ENCODE peak calls at places on chromosomes 11 and 22, in four cellular contexts. P is stomach, D is bronchial epithelial cell, C is lung. N is an unnamed sample.

GRCh38 chr11:61828629-61829407 is 718 bp downstream of the FADS2 start:
- DNase-seq in P (no peak), D (peak), C (peak), N (no peak)

GRCh38 chr11:130211781-130212401 is 52.3 kb downstream of the ST14 start:
- DNase-seq in P (peak), D (no peak), C (peak), N (no peak)

GRCh38 chr11:3375552-3375951 is 3.4 kb downstream of the ZNF195 start:
- DNase-seq in P (no peak), D (peak), C (no peak), N (no peak)

GRCh38 chr11:85256433-85256832 is 370.7 kb downstream of the DLG2 start:
- DNase-seq in P (no peak), D (no peak), C (no peak), N (no peak)

GRCh38 chr11:520428-521178 is 13.6 kb upstream of the RNH1 start:
- DNase-seq in P (no peak), D (no peak), C (no peak), N (no peak)

GRCh38 chr11:27234043-27234668 is 128.9 kb downstream of the CCDC34 start:
- DNase-seq in P (no peak), D (peak), C (no peak), N (peak)

GRCh38 chr22:32991353-32992115 is 66.6 kb downstream of the SYN3 start:
- DNase-seq in P (no peak), D (peak), C (no peak), N (no peak)

GRCh38 chr11:60265373-60266214 is 14.9 kb upstream of the MS4A4A start:
- DNase-seq in P (no peak), D (peak), C (no peak), N (no peak)

GRCh38 chr11:72041364-72042058 is 38.8 kb downstream of the NUMA1 start:
- DNase-seq in P (peak), D (peak), C (peak), N (no peak)

GRCh38 chr11:18912883-18913282 is 26.3 kb downstream of the MRGPRX1 start:
- DNase-seq in P (no peak), D (no peak), C (no peak), N (no peak)

GRCh38 chr22:50733521-50734342 is 4.3 kb upstream of the ACR start:
- DNase-seq in P (no peak), D (no peak), C (no peak), N (no peak)

GRCh38 chr11:72091292-72091691 is 10.6 kb downstream of the LRRC51 start:
- DNase-seq in P (peak), D (peak), C (peak), N (no peak)

GRCh38 chr11:1401656-1402221 is 12.0 kb downstream of the BRSK2 start:
- DNase-seq in P (peak), D (peak), C (peak), N (no peak)

GRCh38 chr22:37126383-37126782 is 16.9 kb upstream of the TMPRSS6 start:
- DNase-seq in P (no peak), D (no peak), C (no peak), N (no peak)

GRCh38 chr11:65927904-65928397 is 8.7 kb downstream of the DRAP1 start:
- DNase-seq in P (peak), D (no peak), C (peak), N (no peak)

GRCh38 chr11:65931773-65932557 is 12.7 kb downstream of the DRAP1 start:
- DNase-seq in P (no peak), D (no peak), C (no peak), N (no peak)

GRCh38 chr11:65925397-65925796 is 6.2 kb downstream of the DRAP1 start:
- DNase-seq in P (no peak), D (no peak), C (no peak), N (no peak)

GRCh38 chr11:65932558-65932919 is 12.7 kb upstream of the TSGA10IP start:
- DNase-seq in P (no peak), D (no peak), C (no peak), N (no peak)

GRCh38 chr11:65928667-65929066 is 9.4 kb downstream of the DRAP1 start:
- DNase-seq in P (no peak), D (no peak), C (no peak), N (no peak)
- H3K4me3 ChIP-seq in P (no peak), D (no peak), C (no peak), N (no peak)

GRCh38 chr11:65911682-65912568 is 6.9 kb downstream of the C11orf68 start:
- DNase-seq in P (no peak), D (peak), C (peak), N (no peak)
- TF ChIP-seq CTCF in P (no peak), D (peak), C (no peak), N (peak)

DNA sequence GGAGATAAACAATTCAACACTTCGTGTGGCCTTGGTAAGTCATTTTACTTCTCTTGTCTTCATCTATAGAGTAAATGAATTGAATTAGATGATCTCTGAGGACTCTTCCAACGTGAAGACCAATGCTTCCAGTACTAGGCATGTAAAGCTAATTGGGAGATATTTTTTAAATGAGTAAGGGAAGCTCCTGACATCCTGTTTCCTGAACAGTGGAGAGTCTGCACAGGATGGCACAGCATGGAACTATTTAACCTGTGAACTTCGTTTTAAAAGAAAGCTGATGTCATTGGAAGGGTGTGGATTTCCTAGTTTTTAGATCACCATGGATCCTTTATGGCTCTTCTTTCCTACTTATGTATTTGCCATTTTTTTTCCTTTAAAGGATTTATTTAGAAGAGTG is 48.4 kb upstream of the HSD17B12 start:
- DNase-seq in P (no peak), D (peak), C (no peak), N (no peak)
- H3K4me3 ChIP-seq in P (no peak), D (no peak), C (no peak), N (no peak)

DNA sequence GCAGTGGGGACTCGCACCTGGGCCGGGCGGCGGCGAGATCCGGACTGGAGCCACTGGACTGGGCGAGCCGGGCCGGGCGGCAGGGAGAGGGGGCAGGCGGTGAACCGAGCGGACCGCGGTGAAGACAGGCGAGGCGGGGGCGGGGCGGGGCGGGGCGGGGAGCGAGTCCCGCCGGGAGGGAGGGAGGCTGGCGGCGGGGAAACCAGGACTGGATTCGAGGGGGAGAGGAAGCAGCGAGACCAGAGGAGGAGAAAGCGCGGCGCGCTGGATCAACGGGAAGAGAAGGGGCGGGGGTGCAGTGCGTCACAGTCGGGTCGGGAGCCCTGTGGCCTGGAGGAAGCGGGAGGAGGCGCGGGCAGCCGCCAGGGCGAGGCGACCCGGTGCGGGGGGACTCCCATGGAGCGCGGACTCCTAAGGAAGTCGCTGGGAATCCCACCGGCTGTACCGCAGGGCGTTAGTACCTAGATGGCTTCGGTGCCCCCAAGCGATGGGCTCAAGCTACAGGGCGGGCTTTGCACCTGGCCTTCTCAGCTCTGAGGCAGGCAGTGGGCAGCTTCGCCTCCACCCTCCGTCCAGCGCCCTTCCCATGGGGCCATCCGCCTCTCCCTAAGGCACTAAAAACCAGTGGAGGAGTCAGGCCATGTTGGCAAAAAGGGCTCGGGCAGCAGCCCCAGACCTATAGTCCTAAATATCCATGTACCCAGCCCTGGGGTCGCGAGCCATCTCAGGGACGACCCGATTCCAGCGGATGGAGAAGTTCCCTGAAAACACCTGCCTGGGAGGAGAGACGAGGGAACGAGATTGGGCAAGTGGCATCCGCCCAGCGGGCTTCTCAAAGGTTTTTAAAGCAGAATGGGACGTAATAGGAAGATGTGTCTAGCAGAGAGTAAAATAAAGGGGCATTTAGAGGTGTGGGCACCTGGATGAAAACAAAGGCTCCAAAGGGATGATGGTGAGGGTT is at the start of gene TMEM121B:
- DNase-seq in P (peak), D (no peak), C (no peak), N (no peak)
- TF ChIP-seq CTCF in P (no peak), D (no peak), C (no peak), N (no peak)

GRCh38 chr11:96217206-96217605 is 125.8 kb downstream of the MAML2 start:
- DNase-seq in P (no peak), D (no peak), C (no peak), N (no peak)

GRCh38 chr11:96214745-96215093 is 128.3 kb downstream of the MAML2 start:
- DNase-seq in P (no peak), D (no peak), C (no peak), N (no peak)

GRCh38 chr11:96215826-96216225 is 127.2 kb downstream of the MAML2 start:
- DNase-seq in P (no peak), D (no peak), C (no peak), N (no peak)

GRCh38 chr11:96213500-96213899 is 129.5 kb downstream of the MAML2 start:
- DNase-seq in P (no peak), D (no peak), C (no peak), N (peak)

GRCh38 chr11:96215094-96215782 is 127.8 kb downstream of the MAML2 start:
- DNase-seq in P (no peak), D (no peak), C (no peak), N (no peak)
- H3K4me3 ChIP-seq in P (no peak), D (no peak), C (no peak), N (no peak)

DNA sequence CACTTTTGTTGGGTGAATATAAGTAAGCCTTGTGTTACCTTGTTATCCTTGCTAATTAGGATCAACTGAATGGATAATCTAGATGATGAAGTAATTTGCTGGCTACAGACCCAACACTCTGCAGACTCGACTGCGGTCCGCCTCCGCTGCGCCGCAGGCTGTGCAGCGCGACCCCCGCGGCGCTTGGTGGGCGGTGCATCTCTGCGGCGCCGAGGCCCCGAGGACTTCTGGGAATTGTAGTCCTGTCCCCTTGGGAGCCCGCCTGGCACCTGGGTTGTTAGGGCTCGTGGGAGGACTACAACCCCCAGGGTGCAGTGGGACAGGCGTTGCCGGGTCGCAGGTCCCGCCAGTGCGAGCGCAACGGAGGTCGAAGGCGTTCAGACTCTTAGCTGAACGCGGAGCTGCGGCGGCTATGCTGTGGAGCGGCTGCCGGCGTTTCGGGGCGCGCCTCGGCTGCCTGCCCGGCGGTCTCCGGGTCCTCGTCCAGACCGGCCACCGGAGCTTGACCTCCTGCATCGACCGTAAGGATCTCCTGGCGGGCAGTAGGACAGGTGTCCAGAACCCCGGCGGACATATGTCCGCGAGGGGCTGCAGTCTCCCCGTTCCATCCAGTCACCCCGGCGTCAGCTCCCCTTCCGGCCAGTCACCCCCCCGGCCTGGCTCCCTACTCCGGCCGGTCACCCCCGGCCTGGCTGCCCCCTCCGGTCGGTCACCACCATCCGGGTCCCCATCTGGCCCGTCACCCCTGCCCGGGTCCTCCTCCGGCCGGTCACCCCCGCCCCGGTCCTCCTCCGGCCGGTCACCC is at the start of the genes ACAD8 and THYN1:
- DNase-seq in P (peak), D (peak), C (peak), N (peak)
- TF ChIP-seq CTCF in P (peak), D (peak), C (no peak), N (no peak)

GRCh38 chr11:102225689-102226562 is 91.4 kb upstream of the BIRC3 start:
- DNase-seq in P (no peak), D (peak), C (no peak), N (peak)
- H3K4me3 ChIP-seq in P (no peak), D (no peak), C (no peak), N (no peak)

GRCh38 chr22:29813563-29813962 is 24.5 kb downstream of the ASCC2 start:
- DNase-seq in P (no peak), D (peak), C (no peak), N (no peak)
- TF ChIP-seq CTCF in P (no peak), D (peak), C (no peak), N (no peak)